ENCODE peak calls at places on chromosomes 3 and 15, in ten cellular contexts. One of them, this sample, is unnamed.

GRCh38 chr3:159783780-159784747 is 204.6 kb upstream of the IL12A start:
- DNase-seq in brain microvascular endothelial cell: no peak
- DNase-seq in hypothalamus: no peak
- DNase-seq in Daoy: no peak
- DNase-seq in cerebellum: no peak
- DNase-seq in tibial nerve: no peak
- DNase-seq in COR-L47: no peak
- DNase-seq in stimulated activated CD8-positive, alpha-beta memory T cell treated with anti-CD3 and anti-CD28 coated beads, Interleukin-15, amount 100 ng/mL, for 24 hours: no peak
- DNase-seq in A549: no peak
- DNase-seq in Caco-2: peak
- DNase-seq in this sample: no peak

GRCh38 chr15:64455951-64456350 is 4.4 kb upstream of the ZNF609 start:
- DNase-seq in brain microvascular endothelial cell: no peak
- DNase-seq in hypothalamus: no peak
- DNase-seq in Daoy: no peak
- DNase-seq in cerebellum: no peak
- DNase-seq in tibial nerve: no peak
- DNase-seq in COR-L47: no peak
- DNase-seq in stimulated activated CD8-positive, alpha-beta memory T cell treated with anti-CD3 and anti-CD28 coated beads, Interleukin-15, amount 100 ng/mL, for 24 hours: no peak
- DNase-seq in A549: no peak
- DNase-seq in Caco-2: no peak
- DNase-seq in this sample: no peak

GRCh38 chr3:177687291-177687690 is 490.0 kb upstream of the TBL1XR1 start:
- DNase-seq in brain microvascular endothelial cell: no peak
- DNase-seq in hypothalamus: no peak
- DNase-seq in Daoy: no peak
- DNase-seq in cerebellum: no peak
- DNase-seq in tibial nerve: no peak
- DNase-seq in COR-L47: no peak
- DNase-seq in stimulated activated CD8-positive, alpha-beta memory T cell treated with anti-CD3 and anti-CD28 coated beads, Interleukin-15, amount 100 ng/mL, for 24 hours: no peak
- DNase-seq in A549: no peak
- DNase-seq in Caco-2: no peak
- DNase-seq in this sample: no peak

GRCh38 chr3:172367205-172368105 is 80.8 kb downstream of the GHSR start:
- DNase-seq in brain microvascular endothelial cell: peak
- DNase-seq in hypothalamus: no peak
- DNase-seq in Daoy: peak
- DNase-seq in cerebellum: peak
- DNase-seq in tibial nerve: no peak
- DNase-seq in COR-L47: no peak
- DNase-seq in stimulated activated CD8-positive, alpha-beta memory T cell treated with anti-CD3 and anti-CD28 coated beads, Interleukin-15, amount 100 ng/mL, for 24 hours: no peak
- DNase-seq in A549: no peak
- DNase-seq in Caco-2: no peak
- DNase-seq in this sample: no peak

GRCh38 chr3:171982829-171983228 is 56.5 kb upstream of the FNDC3B start:
- DNase-seq in brain microvascular endothelial cell: peak
- DNase-seq in hypothalamus: no peak
- DNase-seq in Daoy: no peak
- DNase-seq in cerebellum: no peak
- DNase-seq in tibial nerve: no peak
- DNase-seq in COR-L47: no peak
- DNase-seq in stimulated activated CD8-positive, alpha-beta memory T cell treated with anti-CD3 and anti-CD28 coated beads, Interleukin-15, amount 100 ng/mL, for 24 hours: no peak
- DNase-seq in A549: no peak
- DNase-seq in Caco-2: no peak
- DNase-seq in this sample: no peak

GRCh38 chr3:3081659-3082546 is 28.3 kb downstream of the IL5RA start:
- DNase-seq in brain microvascular endothelial cell: no peak
- DNase-seq in hypothalamus: no peak
- DNase-seq in Daoy: no peak
- DNase-seq in cerebellum: no peak
- DNase-seq in tibial nerve: no peak
- DNase-seq in COR-L47: no peak
- DNase-seq in stimulated activated CD8-positive, alpha-beta memory T cell treated with anti-CD3 and anti-CD28 coated beads, Interleukin-15, amount 100 ng/mL, for 24 hours: no peak
- DNase-seq in A549: no peak
- DNase-seq in Caco-2: no peak
- DNase-seq in this sample: no peak

GRCh38 chr3:194404365-194405140 is 5.5 kb upstream of the GP5 start:
- DNase-seq in brain microvascular endothelial cell: peak
- DNase-seq in hypothalamus: no peak
- DNase-seq in Daoy: peak
- DNase-seq in cerebellum: peak
- DNase-seq in tibial nerve: no peak
- DNase-seq in COR-L47: peak
- DNase-seq in stimulated activated CD8-positive, alpha-beta memory T cell treated with anti-CD3 and anti-CD28 coated beads, Interleukin-15, amount 100 ng/mL, for 24 hours: no peak
- DNase-seq in A549: peak
- DNase-seq in Caco-2: peak
- DNase-seq in this sample: no peak

GRCh38 chr3:37671926-37672325 is 189.8 kb upstream of the CTDSPL start:
- DNase-seq in brain microvascular endothelial cell: no peak
- DNase-seq in hypothalamus: no peak
- DNase-seq in Daoy: no peak
- DNase-seq in cerebellum: no peak
- DNase-seq in tibial nerve: no peak
- DNase-seq in COR-L47: no peak
- DNase-seq in stimulated activated CD8-positive, alpha-beta memory T cell treated with anti-CD3 and anti-CD28 coated beads, Interleukin-15, amount 100 ng/mL, for 24 hours: no peak
- DNase-seq in A549: no peak
- DNase-seq in Caco-2: no peak
- DNase-seq in this sample: no peak

GRCh38 chr3:168071535-168071934 is 24.2 kb downstream of the GOLIM4 start:
- DNase-seq in brain microvascular endothelial cell: peak
- DNase-seq in hypothalamus: no peak
- DNase-seq in Daoy: peak
- DNase-seq in cerebellum: no peak
- DNase-seq in tibial nerve: no peak
- DNase-seq in COR-L47: no peak
- DNase-seq in stimulated activated CD8-positive, alpha-beta memory T cell treated with anti-CD3 and anti-CD28 coated beads, Interleukin-15, amount 100 ng/mL, for 24 hours: no peak
- DNase-seq in A549: peak
- DNase-seq in Caco-2: no peak
- DNase-seq in this sample: no peak

GRCh38 chr15:41115652-41116115 is 396 bp downstream of the INO80 start:
- DNase-seq in brain microvascular endothelial cell: no peak
- DNase-seq in hypothalamus: peak
- DNase-seq in Daoy: peak
- DNase-seq in cerebellum: peak
- DNase-seq in tibial nerve: peak
- DNase-seq in COR-L47: peak
- DNase-seq in stimulated activated CD8-positive, alpha-beta memory T cell treated with anti-CD3 and anti-CD28 coated beads, Interleukin-15, amount 100 ng/mL, for 24 hours: peak
- DNase-seq in A549: peak
- DNase-seq in Caco-2: peak
- DNase-seq in this sample: peak

GRCh38 chr3:5754602-5755001 is 567.1 kb downstream of the EDEM1 start:
- DNase-seq in brain microvascular endothelial cell: no peak
- DNase-seq in hypothalamus: no peak
- DNase-seq in Daoy: no peak
- DNase-seq in cerebellum: no peak
- DNase-seq in tibial nerve: no peak
- DNase-seq in COR-L47: no peak
- DNase-seq in stimulated activated CD8-positive, alpha-beta memory T cell treated with anti-CD3 and anti-CD28 coated beads, Interleukin-15, amount 100 ng/mL, for 24 hours: no peak
- DNase-seq in A549: no peak
- DNase-seq in Caco-2: no peak
- DNase-seq in this sample: no peak

GRCh38 chr3:3119393-3119851 is 7.3 kb upstream of the TRNT1 start:
- DNase-seq in brain microvascular endothelial cell: no peak
- DNase-seq in hypothalamus: no peak
- DNase-seq in Daoy: peak
- DNase-seq in cerebellum: no peak
- DNase-seq in tibial nerve: no peak
- DNase-seq in COR-L47: no peak
- DNase-seq in stimulated activated CD8-positive, alpha-beta memory T cell treated with anti-CD3 and anti-CD28 coated beads, Interleukin-15, amount 100 ng/mL, for 24 hours: no peak
- DNase-seq in A549: no peak
- DNase-seq in Caco-2: no peak
- DNase-seq in this sample: no peak

GRCh38 chr3:64114651-64115050 is 91.4 kb upstream of the PSMD6 start:
- DNase-seq in brain microvascular endothelial cell: no peak
- DNase-seq in hypothalamus: no peak
- DNase-seq in Daoy: no peak
- DNase-seq in cerebellum: no peak
- DNase-seq in tibial nerve: no peak
- DNase-seq in COR-L47: no peak
- DNase-seq in stimulated activated CD8-positive, alpha-beta memory T cell treated with anti-CD3 and anti-CD28 coated beads, Interleukin-15, amount 100 ng/mL, for 24 hours: no peak
- DNase-seq in A549: no peak
- DNase-seq in Caco-2: no peak
- DNase-seq in this sample: no peak

GRCh38 chr15:100635406-100636071 is 33.1 kb downstream of the ASB7 start:
- DNase-seq in brain microvascular endothelial cell: no peak
- DNase-seq in hypothalamus: no peak
- DNase-seq in Daoy: peak
- DNase-seq in cerebellum: no peak
- DNase-seq in tibial nerve: no peak
- DNase-seq in COR-L47: no peak
- DNase-seq in stimulated activated CD8-positive, alpha-beta memory T cell treated with anti-CD3 and anti-CD28 coated beads, Interleukin-15, amount 100 ng/mL, for 24 hours: no peak
- DNase-seq in A549: no peak
- DNase-seq in Caco-2: no peak
- DNase-seq in this sample: no peak

GRCh38 chr3:100427694-100428093 is 26.4 kb downstream of the LNP1 start:
- DNase-seq in brain microvascular endothelial cell: peak
- DNase-seq in hypothalamus: no peak
- DNase-seq in Daoy: no peak
- DNase-seq in cerebellum: no peak
- DNase-seq in tibial nerve: no peak
- DNase-seq in COR-L47: no peak
- DNase-seq in stimulated activated CD8-positive, alpha-beta memory T cell treated with anti-CD3 and anti-CD28 coated beads, Interleukin-15, amount 100 ng/mL, for 24 hours: no peak
- DNase-seq in A549: no peak
- DNase-seq in Caco-2: no peak
- DNase-seq in this sample: no peak

GRCh38 chr3:36393563-36393962 is 13.3 kb downstream of the STAC start:
- DNase-seq in brain microvascular endothelial cell: no peak
- DNase-seq in hypothalamus: no peak
- DNase-seq in Daoy: no peak
- DNase-seq in cerebellum: no peak
- DNase-seq in tibial nerve: no peak
- DNase-seq in COR-L47: no peak
- DNase-seq in stimulated activated CD8-positive, alpha-beta memory T cell treated with anti-CD3 and anti-CD28 coated beads, Interleukin-15, amount 100 ng/mL, for 24 hours: no peak
- DNase-seq in A549: no peak
- DNase-seq in Caco-2: no peak
- DNase-seq in this sample: no peak

GRCh38 chr15:70974004-70974832 is 81.6 kb downstream of the LRRC49 start:
- DNase-seq in brain microvascular endothelial cell: peak
- DNase-seq in hypothalamus: no peak
- DNase-seq in Daoy: peak
- DNase-seq in cerebellum: peak
- DNase-seq in tibial nerve: no peak
- DNase-seq in COR-L47: peak
- DNase-seq in stimulated activated CD8-positive, alpha-beta memory T cell treated with anti-CD3 and anti-CD28 coated beads, Interleukin-15, amount 100 ng/mL, for 24 hours: no peak
- DNase-seq in A549: peak
- DNase-seq in Caco-2: no peak
- DNase-seq in this sample: no peak

GRCh38 chr3:146968204-146968651 is 363.1 kb upstream of the PLSCR5 start:
- DNase-seq in brain microvascular endothelial cell: peak
- DNase-seq in hypothalamus: no peak
- DNase-seq in Daoy: peak
- DNase-seq in cerebellum: no peak
- DNase-seq in tibial nerve: no peak
- DNase-seq in COR-L47: no peak
- DNase-seq in stimulated activated CD8-positive, alpha-beta memory T cell treated with anti-CD3 and anti-CD28 coated beads, Interleukin-15, amount 100 ng/mL, for 24 hours: no peak
- DNase-seq in A549: no peak
- DNase-seq in Caco-2: no peak
- DNase-seq in this sample: peak

GRCh38 chr3:52399131-52399530 is 45.8 kb downstream of the SEMA3G start:
- DNase-seq in brain microvascular endothelial cell: no peak
- DNase-seq in hypothalamus: no peak
- DNase-seq in Daoy: no peak
- DNase-seq in cerebellum: no peak
- DNase-seq in tibial nerve: no peak
- DNase-seq in COR-L47: no peak
- DNase-seq in stimulated activated CD8-positive, alpha-beta memory T cell treated with anti-CD3 and anti-CD28 coated beads, Interleukin-15, amount 100 ng/mL, for 24 hours: no peak
- DNase-seq in A549: no peak
- DNase-seq in Caco-2: no peak
- DNase-seq in this sample: no peak

GRCh38 chr3:149450281-149450680 is 24.2 kb upstream of the TM4SF4 start:
- DNase-seq in brain microvascular endothelial cell: no peak
- DNase-seq in hypothalamus: no peak
- DNase-seq in Daoy: no peak
- DNase-seq in cerebellum: no peak
- DNase-seq in tibial nerve: no peak
- DNase-seq in COR-L47: no peak
- DNase-seq in stimulated activated CD8-positive, alpha-beta memory T cell treated with anti-CD3 and anti-CD28 coated beads, Interleukin-15, amount 100 ng/mL, for 24 hours: no peak
- DNase-seq in A549: no peak
- DNase-seq in Caco-2: no peak
- DNase-seq in this sample: no peak

GRCh38 chr15:92510163-92510882 is 116.6 kb downstream of the ST8SIA2 start:
- DNase-seq in brain microvascular endothelial cell: peak
- DNase-seq in hypothalamus: no peak
- DNase-seq in Daoy: peak
- DNase-seq in cerebellum: no peak
- DNase-seq in tibial nerve: no peak
- DNase-seq in COR-L47: no peak
- DNase-seq in stimulated activated CD8-positive, alpha-beta memory T cell treated with anti-CD3 and anti-CD28 coated beads, Interleukin-15, amount 100 ng/mL, for 24 hours: no peak
- DNase-seq in A549: peak
- DNase-seq in Caco-2: peak
- DNase-seq in this sample: no peak

GRCh38 chr3:28081533-28081947 is 159.9 kb upstream of the CMC1 start:
- DNase-seq in brain microvascular endothelial cell: no peak
- DNase-seq in hypothalamus: no peak
- DNase-seq in Daoy: no peak
- DNase-seq in cerebellum: no peak
- DNase-seq in tibial nerve: no peak
- DNase-seq in COR-L47: no peak
- DNase-seq in stimulated activated CD8-positive, alpha-beta memory T cell treated with anti-CD3 and anti-CD28 coated beads, Interleukin-15, amount 100 ng/mL, for 24 hours: no peak
- DNase-seq in A549: no peak
- DNase-seq in Caco-2: no peak
- DNase-seq in this sample: no peak

GRCh38 chr15:80426316-80426715 is 22.1 kb downstream of the ARNT2 start:
- DNase-seq in brain microvascular endothelial cell: no peak
- DNase-seq in hypothalamus: no peak
- DNase-seq in Daoy: no peak
- DNase-seq in cerebellum: no peak
- DNase-seq in tibial nerve: no peak
- DNase-seq in COR-L47: no peak
- DNase-seq in stimulated activated CD8-positive, alpha-beta memory T cell treated with anti-CD3 and anti-CD28 coated beads, Interleukin-15, amount 100 ng/mL, for 24 hours: no peak
- DNase-seq in A549: no peak
- DNase-seq in Caco-2: no peak
- DNase-seq in this sample: no peak

GRCh38 chr3:69838217-69838616 is 99.0 kb downstream of the MITF start:
- DNase-seq in brain microvascular endothelial cell: peak
- DNase-seq in hypothalamus: no peak
- DNase-seq in Daoy: no peak
- DNase-seq in cerebellum: no peak
- DNase-seq in tibial nerve: no peak
- DNase-seq in COR-L47: no peak
- DNase-seq in stimulated activated CD8-positive, alpha-beta memory T cell treated with anti-CD3 and anti-CD28 coated beads, Interleukin-15, amount 100 ng/mL, for 24 hours: no peak
- DNase-seq in A549: no peak
- DNase-seq in Caco-2: no peak
- DNase-seq in this sample: no peak

GRCh38 chr15:29821416-29822099 is 710 bp downstream of the TJP1 start:
- DNase-seq in brain microvascular endothelial cell: peak
- DNase-seq in hypothalamus: peak
- DNase-seq in Daoy: peak
- DNase-seq in cerebellum: peak
- DNase-seq in tibial nerve: peak
- DNase-seq in COR-L47: peak
- DNase-seq in stimulated activated CD8-positive, alpha-beta memory T cell treated with anti-CD3 and anti-CD28 coated beads, Interleukin-15, amount 100 ng/mL, for 24 hours: peak
- DNase-seq in A549: peak
- DNase-seq in Caco-2: peak
- DNase-seq in this sample: peak

GRCh38 chr3:115211810-115212492 is 64.9 kb upstream of the ZBTB20 start:
- DNase-seq in brain microvascular endothelial cell: no peak
- DNase-seq in hypothalamus: no peak
- DNase-seq in Daoy: no peak
- DNase-seq in cerebellum: no peak
- DNase-seq in tibial nerve: no peak
- DNase-seq in COR-L47: no peak
- DNase-seq in stimulated activated CD8-positive, alpha-beta memory T cell treated with anti-CD3 and anti-CD28 coated beads, Interleukin-15, amount 100 ng/mL, for 24 hours: no peak
- DNase-seq in A549: no peak
- DNase-seq in Caco-2: no peak
- DNase-seq in this sample: no peak

GRCh38 chr3:132318451-132318850 is 1.2 kb downstream of the ACP3 start:
- DNase-seq in brain microvascular endothelial cell: no peak
- DNase-seq in hypothalamus: no peak
- DNase-seq in Daoy: peak
- DNase-seq in cerebellum: no peak
- DNase-seq in tibial nerve: no peak
- DNase-seq in COR-L47: no peak
- DNase-seq in stimulated activated CD8-positive, alpha-beta memory T cell treated with anti-CD3 and anti-CD28 coated beads, Interleukin-15, amount 100 ng/mL, for 24 hours: no peak
- DNase-seq in A549: no peak
- DNase-seq in Caco-2: no peak
- DNase-seq in this sample: no peak

GRCh38 chr15:98002874-98003273 is 42.4 kb downstream of the ARRDC4 start:
- DNase-seq in brain microvascular endothelial cell: no peak
- DNase-seq in hypothalamus: no peak
- DNase-seq in Daoy: no peak
- DNase-seq in cerebellum: no peak
- DNase-seq in tibial nerve: no peak
- DNase-seq in COR-L47: no peak
- DNase-seq in stimulated activated CD8-positive, alpha-beta memory T cell treated with anti-CD3 and anti-CD28 coated beads, Interleukin-15, amount 100 ng/mL, for 24 hours: no peak
- DNase-seq in A549: no peak
- DNase-seq in Caco-2: no peak
- DNase-seq in this sample: no peak